ENCODE peak calls at places on chromosomes 1 and 21, in six cellular contexts. U, C, L, Z, V and F are unnamed samples.

GRCh38 chr1:154546264-154547043 is 12.0 kb downstream of the UBE2Q1 start:
- DNase-seq in C (peak; percentile 75), U (peak; percentile 72), V (peak; percentile 39), L (no peak), Z (peak; percentile 41), F (no peak)

GRCh38 chr1:229563241-229563640 is 4.7 kb upstream of the ABCB10 start:
- DNase-seq in U (no peak), C (no peak), L (no peak), V (no peak), Z (no peak), F (no peak)

GRCh38 chr1:44609412-44609767 is 64.9 kb downstream of the TMEM53 start:
- DNase-seq in Z (peak; percentile 28), U (peak; percentile 28), L (peak; percentile 36), C (peak; percentile 75), V (peak; percentile 72), F (no peak)

GRCh38 chr21:32083175-32083574 is 195.7 kb downstream of the MIS18A start:
- DNase-seq in Z (peak; percentile 4), U (no peak), L (no peak), V (no peak), C (no peak), F (no peak)

GRCh38 chr1:222225171-222225570 is 322.7 kb downstream of the HHIPL2 start:
- DNase-seq in Z (no peak), L (no peak), V (no peak), U (no peak), C (no peak), F (no peak)

GRCh38 chr1:245074232-245074747 is 80.5 kb upstream of the KIF26B start:
- DNase-seq in C (no peak), L (no peak), Z (peak; percentile 66), V (no peak), U (no peak), F (no peak)

GRCh38 chr1:205199090-205199930 is 12.2 kb downstream of the DSTYK start:
- DNase-seq in U (no peak), C (no peak), L (no peak), V (no peak), Z (peak; percentile 21), F (no peak)

GRCh38 chr1:180178511-180179161 is 24.0 kb downstream of the QSOX1 start:
- DNase-seq in Z (no peak), L (peak; percentile 61), U (peak; percentile 25), V (peak; percentile 76), C (peak; percentile 83), F (peak; percentile 47)

GRCh38 chr1:234062166-234062565 is 157.7 kb downstream of the SLC35F3 start:
- DNase-seq in Z (no peak), V (no peak), U (no peak), C (no peak), L (no peak), F (no peak)

GRCh38 chr1:12601690-12602632 is 16.0 kb downstream of the DHRS3 start:
- DNase-seq in Z (peak; percentile 93), U (peak; percentile 34), L (no peak), C (no peak), V (peak; percentile 58), F (no peak)
- H3K4me1 ChIP-seq in Z (peaks cover 25% of the 10 kb centered on the region), U (peaks cover 94% of the 10 kb centered on the region), L (peaks cover 6% of the 10 kb centered on the region), C (no peaks in the 10 kb centered on the region), V (peaks cover 14% of the 10 kb centered on the region), F (peaks cover 19% of the 10 kb centered on the region)

DNA sequence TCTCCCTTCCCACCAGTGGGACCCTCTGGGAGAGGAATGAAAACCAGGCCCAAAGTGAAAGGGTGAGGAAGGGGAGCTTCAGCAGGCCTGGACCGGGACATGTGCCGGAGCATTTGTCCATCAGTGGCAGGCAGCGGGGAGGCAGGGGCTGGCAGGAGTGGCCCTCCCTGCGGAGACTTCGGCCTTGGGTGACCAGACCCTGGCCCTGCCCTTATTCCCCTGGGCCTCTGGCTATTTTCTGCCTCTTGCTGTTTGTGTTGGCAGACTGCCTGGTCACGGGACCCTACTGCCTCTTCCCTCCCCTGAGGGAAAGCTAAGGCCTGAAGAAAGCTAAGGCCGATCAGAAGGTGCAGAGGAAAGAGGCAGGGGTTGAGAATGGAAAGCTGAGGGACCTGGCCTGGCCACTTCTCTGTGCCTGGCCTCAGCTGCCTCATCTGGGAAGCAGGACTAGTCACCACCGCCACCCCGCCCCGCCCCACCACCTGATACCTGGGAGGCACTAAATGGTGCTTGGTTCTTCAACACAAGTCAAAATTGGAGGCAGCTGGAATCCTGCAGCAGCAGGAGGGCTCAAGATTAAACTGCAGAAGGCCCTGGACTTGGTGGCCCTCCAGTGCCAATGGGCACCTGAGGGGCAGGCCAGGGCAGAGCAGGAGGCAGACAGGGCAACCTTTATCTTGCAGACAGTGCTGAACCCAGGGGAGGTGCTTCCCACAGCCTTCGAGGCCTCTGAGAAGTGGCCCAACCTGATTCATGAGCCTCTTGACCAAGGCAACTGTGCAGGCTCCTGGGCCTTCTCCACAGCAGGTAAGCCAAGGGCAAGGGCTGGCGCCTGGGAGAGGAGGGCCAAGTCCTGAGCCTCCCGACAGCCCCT is 7.9 kb downstream of the TINAGL1 start:
- DNase-seq in L (no peak), U (peak; percentile 80), Z (no peak), C (no peak), V (peak; percentile 73), F (no peak)
- H3K4me1 ChIP-seq in L (no peaks in the 10 kb centered on the region), U (peaks cover 48% of the 10 kb centered on the region), Z (peaks cover 23% of the 10 kb centered on the region), C (peaks cover 4% of the 10 kb centered on the region), V (peaks cover 33% of the 10 kb centered on the region), F (no peaks in the 10 kb centered on the region)

DNA sequence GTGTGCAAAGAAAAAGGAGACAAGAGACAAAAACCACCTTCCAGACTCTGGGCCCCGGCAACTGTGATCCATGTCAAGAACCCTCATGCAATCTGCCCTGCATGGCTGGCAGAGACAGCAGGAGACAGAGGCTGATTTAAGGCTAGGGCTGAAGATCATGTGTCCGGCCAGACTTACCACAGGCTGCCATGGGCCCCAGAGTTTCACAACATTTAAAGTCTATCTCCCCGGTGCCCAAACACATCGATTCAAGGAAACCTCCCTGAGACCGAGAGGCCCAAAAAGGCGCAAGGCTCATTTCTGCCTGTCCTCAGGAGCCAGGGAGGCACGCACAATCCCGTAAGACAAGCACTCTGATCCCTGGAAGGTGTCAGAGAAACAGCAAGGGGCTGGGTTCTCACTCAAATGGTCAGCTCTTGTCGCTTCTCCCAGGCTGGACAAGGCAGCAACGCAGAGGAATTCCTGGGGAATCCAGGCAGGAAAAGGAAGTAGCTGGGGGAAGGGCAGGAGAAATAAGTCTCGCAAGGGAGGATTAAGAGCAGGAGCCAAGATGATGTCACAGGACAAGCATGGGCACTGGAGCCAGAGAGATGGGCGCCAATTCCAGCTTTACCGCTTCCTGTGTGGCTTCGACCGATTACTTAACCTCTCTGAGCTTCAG is 70.7 kb downstream of the SSBP3 start:
- DNase-seq in Z (peak; percentile 94), L (peak; percentile 73), C (peak; percentile 64), V (peak; percentile 80), U (no peak), F (no peak)
- H3K4me1 ChIP-seq in Z (peaks cover 33% of the 10 kb centered on the region), L (peaks cover 3% of the 10 kb centered on the region), C (no peaks in the 10 kb centered on the region), V (peaks cover 17% of the 10 kb centered on the region), U (peaks cover 43% of the 10 kb centered on the region), F (peaks cover 5% of the 10 kb centered on the region)

GRCh38 chr1:26083246-26083645 is 15.8 kb upstream of the TRIM63 start:
- DNase-seq in C (peak; percentile 55), U (no peak), L (no peak), V (no peak), Z (peak; percentile 29), F (no peak)
- H3K4me1 ChIP-seq in C (no peaks in the 10 kb centered on the region), U (no peaks in the 10 kb centered on the region), L (no peaks in the 10 kb centered on the region), V (no peaks in the 10 kb centered on the region), Z (no peaks in the 10 kb centered on the region), F (no peaks in the 10 kb centered on the region)

DNA sequence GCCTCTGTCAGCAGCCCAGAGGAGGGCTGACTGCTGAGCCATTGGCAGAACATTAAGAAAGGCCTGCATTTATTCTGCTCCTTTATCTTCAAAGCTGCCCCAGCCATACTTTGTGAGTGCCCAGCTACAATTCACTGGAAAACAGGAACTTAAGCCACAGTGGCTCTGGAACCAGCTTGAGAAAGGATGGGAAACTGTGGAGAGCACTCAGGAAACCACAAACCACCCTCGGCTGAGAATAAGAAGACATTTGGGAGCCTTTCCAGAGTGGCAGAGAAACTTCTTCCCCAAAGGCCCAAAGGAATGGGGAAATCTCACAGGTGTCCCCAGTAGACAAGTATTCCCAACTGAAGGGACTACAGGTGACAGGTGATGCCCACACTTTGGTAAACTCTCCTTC is 1.8 kb downstream of the LAMB3 start:
- DNase-seq in Z (peak; percentile 64), L (no peak), U (no peak), C (no peak), V (no peak), F (no peak)
- H3K4me1 ChIP-seq in Z (peaks cover 43% of the 10 kb centered on the region), L (no peaks in the 10 kb centered on the region), U (peaks cover 28% of the 10 kb centered on the region), C (peaks cover 4% of the 10 kb centered on the region), V (no peaks in the 10 kb centered on the region), F (peaks cover 11% of the 10 kb centered on the region)

GRCh38 chr21:44047996-44048560 is 36.0 kb downstream of the TRAPPC10 start:
- DNase-seq in C (no peak), L (no peak), U (no peak), V (no peak), Z (no peak), F (no peak)

GRCh38 chr21:44051462-44051941 is 39.4 kb downstream of the TRAPPC10 start:
- DNase-seq in Z (peak; percentile 44), L (no peak), V (peak; percentile 39), C (no peak), U (no peak), F (no peak)

GRCh38 chr21:44049182-44049581 is 37.1 kb downstream of the TRAPPC10 start:
- DNase-seq in Z (no peak), C (no peak), L (no peak), V (no peak), U (no peak), F (no peak)

GRCh38 chr21:44050276-44050675 is 38.2 kb downstream of the TRAPPC10 start:
- DNase-seq in C (no peak), L (no peak), V (no peak), U (no peak), Z (no peak), F (no peak)

DNA sequence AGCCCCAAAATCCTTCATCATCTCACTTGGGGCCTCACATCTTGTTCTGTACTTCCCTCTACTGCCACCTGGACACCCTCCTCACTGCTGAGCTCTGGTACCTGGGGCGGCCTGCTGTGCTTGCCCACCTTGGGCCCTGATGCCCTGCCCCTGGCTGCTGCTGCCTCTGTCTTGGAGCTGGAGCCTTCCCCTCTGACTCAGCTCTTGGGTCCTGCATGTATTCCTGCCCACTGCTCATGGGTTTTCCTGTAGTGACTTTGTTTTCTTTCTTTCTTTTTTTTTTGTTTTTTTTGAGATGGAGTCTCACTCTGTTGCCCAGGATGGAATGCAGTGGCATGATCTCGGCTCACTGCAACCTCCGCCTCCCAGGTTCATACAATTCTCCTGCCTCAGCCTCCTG is 37.5 kb downstream of the TRAPPC10 start:
- DNase-seq in U (no peak), C (no peak), V (no peak), Z (no peak), L (no peak), F (no peak)
- H3K4me1 ChIP-seq in U (peaks cover 8% of the 10 kb centered on the region), C (no peaks in the 10 kb centered on the region), V (no peaks in the 10 kb centered on the region), Z (peaks cover 2% of the 10 kb centered on the region), L (no peaks in the 10 kb centered on the region), F (no peaks in the 10 kb centered on the region)

DNA sequence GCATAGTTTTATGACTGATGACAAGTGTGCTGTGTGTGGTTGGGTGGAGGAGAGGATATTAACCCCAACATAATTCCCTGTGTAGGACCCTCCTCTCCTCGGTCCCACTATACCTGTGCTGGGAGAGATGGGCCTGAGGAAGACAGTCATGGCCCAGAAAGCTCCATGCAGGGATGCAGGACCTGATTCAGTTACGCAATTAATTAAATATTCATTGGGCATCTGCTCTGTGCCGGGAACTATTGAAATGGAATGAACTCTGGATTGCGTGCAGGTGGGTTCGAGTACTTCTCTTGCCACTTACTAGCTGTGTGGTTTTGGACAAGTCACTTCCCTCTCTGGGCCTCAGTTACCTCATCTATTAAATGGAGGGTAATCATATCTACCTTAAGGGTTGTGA is 74.6 kb downstream of the CD247 start:
- DNase-seq in C (no peak), U (no peak), Z (no peak), V (peak; percentile 2), L (no peak), F (no peak)
- H3K4me1 ChIP-seq in C (no peaks in the 10 kb centered on the region), U (peaks cover 18% of the 10 kb centered on the region), Z (no peaks in the 10 kb centered on the region), V (no peaks in the 10 kb centered on the region), L (no peaks in the 10 kb centered on the region), F (peaks cover 57% of the 10 kb centered on the region)

GRCh38 chr1:42797414-42797813 is 12.6 kb downstream of the TMEM269 start:
- DNase-seq in C (no peak), Z (no peak), V (no peak), U (no peak), L (no peak), F (no peak)
- H3K4me1 ChIP-seq in C (no peaks in the 10 kb centered on the region), Z (no peaks in the 10 kb centered on the region), V (no peaks in the 10 kb centered on the region), U (no peaks in the 10 kb centered on the region), L (no peaks in the 10 kb centered on the region), F (no peaks in the 10 kb centered on the region)